ENCODE peak calls at places on chromosomes 5 and 9, in four cellular contexts. T is H1, D is upper lobe of left lung, X is SK-N-SH. K is an unnamed sample. For H3K4me1, the result is how much of the 10 kb centered on the place peaks cover.

GRCh38 chr9:13450723-13451122 is 171.2 kb upstream of the MPDZ start:
- DNase-seq in X (no peak), D (no peak), T (no peak), K (no peak)

GRCh38 chr5:145960848-145961600 is 24.6 kb downstream of the SH3RF2 start:
- DNase-seq in T (no peak), X (no peak), D (no peak), K (no peak)

GRCh38 chr5:124583469-124584350 is 162.7 kb downstream of the ZNF608 start:
- DNase-seq in X (no peak), T (no peak), D (no peak), K (no peak)

GRCh38 chr5:86968311-86968753 is 299.4 kb upstream of the RASA1 start:
- DNase-seq in D (no peak), T (no peak), X (peak), K (no peak)

GRCh38 chr9:10242255-10242654 is 370.5 kb downstream of the PTPRD start:
- DNase-seq in T (no peak), X (no peak), D (no peak), K (no peak)

GRCh38 chr9:22682536-22683392 is 236.1 kb downstream of the DMRTA1 start:
- DNase-seq in T (no peak), X (no peak), D (no peak), K (no peak)

GRCh38 chr9:21919377-21920362 is 74.5 kb downstream of the CDKN2A start:
- DNase-seq in X (peak), D (no peak), T (no peak), K (no peak)

GRCh38 chr9:14752271-14752670 is 29.7 kb upstream of the CER1 start:
- DNase-seq in T (no peak), X (no peak), D (no peak), K (no peak)

GRCh38 chr9:34253460-34253837 is 74.6 kb downstream of the UBAP1 start:
- DNase-seq in X (no peak), T (no peak), D (no peak), K (no peak)

GRCh38 chr5:177473461-177473991 is at the start of gene DBN1:
- DNase-seq in D (peak), X (peak), T (peak), K (no peak)

GRCh38 chr5:134371834-134372340 is 518 bp downstream of the UBE2B start:
- DNase-seq in T (peak), D (peak), X (peak), K (peak)

GRCh38 chr9:81969971-81970370 is 18.6 kb upstream of the SPATA31D1 start:
- DNase-seq in T (no peak), X (no peak), D (no peak), K (no peak)

GRCh38 chr5:120465281-120465961 is 1.3 kb downstream of the PRR16 start:
- DNase-seq in X (peak), T (peak), D (peak), K (peak)

GRCh38 chr9:135909371-135909770 is 2.0 kb upstream of the CAMSAP1 start:
- DNase-seq in D (no peak), X (no peak), T (no peak), K (no peak)

GRCh38 chr9:127873223-127873691 is 4.2 kb downstream of the AK1 start:
- DNase-seq in T (peak), X (peak), D (peak), K (peak)

GRCh38 chr9:9921771-9922170 is 691.0 kb downstream of the PTPRD start:
- DNase-seq in X (no peak), D (no peak), T (no peak), K (no peak)

GRCh38 chr5:149378241-149378805 is 769 bp downstream of the IL17B start:
- DNase-seq in D (no peak), T (no peak), X (no peak), K (no peak)

GRCh38 chr5:26245327-26245726 is 793.1 kb downstream of the CDH9 start:
- DNase-seq in T (no peak), X (no peak), D (no peak), K (no peak)

GRCh38 chr9:109568568-109569210 is 70.6 kb upstream of the PTPN3 start:
- DNase-seq in X (no peak), D (no peak), T (no peak), K (no peak)

GRCh38 chr9:112097712-112098688 is 77.1 kb downstream of the SUSD1 start:
- DNase-seq in X (peak), T (peak), D (no peak), K (no peak)

GRCh38 chr9:120412425-120412951 is 167.5 kb downstream of the CDK5RAP2 start:
- DNase-seq in D (no peak), T (peak), X (no peak), K (no peak)

GRCh38 chr9:2336055-2336454 is 285.5 kb upstream of the VLDLR start:
- DNase-seq in X (no peak), D (no peak), T (no peak), K (no peak)

GRCh38 chr5:113187879-113188278 is 211.3 kb downstream of the DCP2 start:
- DNase-seq in D (no peak), X (no peak), T (no peak), K (no peak)

GRCh38 chr9:122031806-122032205 is 61.3 kb downstream of the TTLL11 start:
- DNase-seq in D (no peak), T (no peak), X (no peak), K (no peak)

DNA sequence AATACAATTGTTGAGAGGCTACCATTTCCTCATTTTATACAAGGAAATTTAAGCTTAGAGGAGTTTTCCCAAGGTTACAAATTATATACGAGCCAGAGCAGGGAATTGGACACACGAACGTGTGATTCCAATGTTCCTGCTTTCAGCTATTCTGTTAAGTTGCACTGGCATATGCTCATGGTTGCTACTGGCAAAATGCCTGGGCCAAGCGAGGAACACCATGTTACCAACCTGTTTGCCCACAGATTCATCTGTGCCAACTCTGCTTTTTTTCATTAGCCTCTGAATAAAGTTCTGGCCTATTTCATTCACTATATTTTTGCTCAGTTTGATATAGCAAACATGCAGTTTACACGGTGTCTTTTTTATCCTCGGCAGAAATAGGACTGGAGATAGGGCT is 5.1 kb upstream of the C5orf46 start:
- DNase-seq in D (no peak), T (no peak), X (no peak), K (no peak)
- TF ChIP-seq EP300 in D (no peak), T (no peak), X (no peak), K (no peak)

GRCh38 chr5:179820127-179820482 is 600 bp upstream of the SQSTM1 start:
- DNase-seq in X (no peak), T (peak), D (no peak), K (no peak)

GRCh38 chr5:179818746-179819295 is 1.9 kb upstream of the SQSTM1 start:
- DNase-seq in X (peak), T (peak), D (peak), K (peak)

GRCh38 chr5:179821298-179822058 is 773 bp downstream of the SQSTM1 start:
- DNase-seq in D (peak), X (peak), T (peak), K (peak)

GRCh38 chr5:179820483-179821297 is at the start of gene SQSTM1:
- DNase-seq in X (peak), T (peak), D (peak), K (peak)

GRCh38 chr5:179819296-179820126 is 1.2 kb upstream of the SQSTM1 start:
- DNase-seq in T (peak), X (peak), D (peak), K (no peak)
- H3K4me1 ChIP-seq in T (under half), X (under half), D (half or more), K (half or more)

GRCh38 chr9:133066181-133066983 is 4.6 kb downstream of the CEL start:
- DNase-seq in T (no peak), D (peak), X (peak), K (no peak)

GRCh38 chr9:133063500-133064231 is 1.9 kb downstream of the CEL start:
- DNase-seq in T (no peak), X (peak), D (no peak), K (no peak)

GRCh38 chr9:133065070-133065388 is 3.2 kb downstream of the CEL start:
- DNase-seq in X (no peak), T (no peak), D (no peak), K (no peak)

GRCh38 chr9:133063159-133063499 is 1.3 kb downstream of the CEL start:
- DNase-seq in X (no peak), T (no peak), D (peak), K (no peak)

GRCh38 chr9:133064241-133065069 is 2.7 kb downstream of the CEL start:
- DNase-seq in D (peak), X (no peak), T (no peak), K (no peak)
- TF ChIP-seq POLR2AphosphoS5 in D (no peak), X (no peak), T (no peak), K (no peak)

GRCh38 chr5:143183989-143184388 is 219.5 kb downstream of the NR3C1 start:
- DNase-seq in T (no peak), X (no peak), D (no peak), K (no peak)

GRCh38 chr5:143180751-143181150 is 222.7 kb downstream of the NR3C1 start:
- DNase-seq in D (no peak), T (no peak), X (no peak), K (no peak)

GRCh38 chr5:143181173-143181572 is 222.3 kb downstream of the NR3C1 start:
- DNase-seq in T (no peak), D (no peak), X (no peak), K (no peak)

GRCh38 chr5:143182106-143182505 is 221.4 kb downstream of the NR3C1 start:
- DNase-seq in X (no peak), D (no peak), T (no peak), K (no peak)

GRCh38 chr5:143182901-143183820 is 220.3 kb downstream of the NR3C1 start:
- DNase-seq in X (no peak), D (no peak), T (no peak), K (no peak)
- TF ChIP-seq EP300 in X (no peak), D (no peak), T (no peak), K (no peak)

DNA sequence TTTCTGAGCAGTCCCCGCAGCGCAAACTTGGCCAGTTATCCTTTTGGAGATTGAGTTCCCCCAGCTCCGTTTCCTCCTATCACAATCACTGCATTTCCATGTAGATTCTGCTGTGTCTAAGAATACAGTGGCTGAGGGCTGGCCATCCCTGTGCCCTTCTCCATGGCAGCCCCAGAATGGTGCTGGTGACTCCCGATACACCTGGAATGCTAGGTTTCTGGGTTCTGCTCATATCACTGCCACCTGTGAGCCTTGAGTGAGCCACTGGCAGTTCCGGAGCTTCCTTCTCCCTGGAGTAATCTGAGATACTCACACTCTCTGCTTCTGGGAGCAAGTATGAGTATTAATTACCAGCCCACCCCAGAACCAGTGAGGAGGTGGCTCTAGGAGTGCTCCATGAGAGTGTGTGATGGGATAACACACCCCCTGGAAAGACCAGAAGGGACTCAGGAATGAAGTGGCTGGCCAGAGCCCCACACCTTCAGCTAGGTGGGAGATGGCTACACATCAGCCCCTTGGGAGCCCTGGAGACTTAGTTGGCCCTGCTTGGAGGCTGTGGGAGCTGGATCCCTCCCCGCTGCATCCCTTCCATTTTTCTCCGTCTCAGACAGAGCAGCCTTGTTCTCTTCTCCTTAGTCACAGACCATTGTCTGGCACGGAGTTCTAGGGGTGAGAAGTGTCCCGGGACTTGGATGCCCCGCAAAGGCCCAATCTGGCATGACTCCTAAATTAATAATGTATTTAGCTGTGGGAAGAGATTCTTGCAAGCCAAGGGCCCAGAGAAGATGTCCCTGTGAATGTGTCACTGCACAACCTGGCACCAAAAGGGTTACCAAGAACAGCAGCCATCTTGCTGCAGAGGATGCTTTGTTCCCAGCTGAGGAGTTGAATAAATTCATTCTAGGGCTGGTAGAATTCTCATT is 4.9 kb downstream of the PCDHGC5 start:
- DNase-seq in D (no peak), T (no peak), X (no peak), K (no peak)
- H3K4me1 ChIP-seq in D (under half), T (under half), X (under half), K (under half)

GRCh38 chr5:27402828-27403227 is 364.4 kb upstream of the CDH9 start:
- DNase-seq in X (no peak), D (no peak), T (no peak), K (no peak)

GRCh38 chr5:27396998-27397397 is 358.6 kb upstream of the CDH9 start:
- DNase-seq in X (no peak), T (no peak), D (no peak), K (no peak)
- TF ChIP-seq POLR2AphosphoS5 in X (no peak), T (no peak), D (no peak), K (no peak)

DNA sequence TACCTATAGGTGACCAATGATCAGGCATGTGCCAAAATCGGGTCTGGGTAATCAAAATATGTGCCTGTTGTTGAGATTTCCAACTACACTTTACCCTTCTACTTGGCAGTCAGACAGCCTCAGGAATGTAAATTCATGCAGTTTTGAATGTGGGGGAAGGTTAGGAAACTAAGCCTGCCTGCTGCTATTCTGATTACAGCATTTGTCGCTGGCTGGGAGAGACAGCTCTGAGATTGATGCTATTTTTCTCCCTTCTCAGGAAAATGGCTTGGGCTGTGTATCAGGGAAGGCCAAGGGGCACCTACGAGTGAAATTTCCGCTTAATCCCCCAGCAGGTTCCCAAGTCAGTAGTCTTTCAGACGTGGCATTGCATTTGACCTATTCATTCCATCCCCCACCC is 3.6 kb upstream of the RGS7BP start:
- DNase-seq in T (no peak), D (no peak), X (no peak), K (no peak)
- TF ChIP-seq EP300 in T (no peak), D (no peak), X (no peak), K (no peak)

GRCh38 chr9:28032178-28032532 is 458.9 kb upstream of the C9orf72 start:
- DNase-seq in T (no peak), D (no peak), X (peak), K (no peak)

DNA sequence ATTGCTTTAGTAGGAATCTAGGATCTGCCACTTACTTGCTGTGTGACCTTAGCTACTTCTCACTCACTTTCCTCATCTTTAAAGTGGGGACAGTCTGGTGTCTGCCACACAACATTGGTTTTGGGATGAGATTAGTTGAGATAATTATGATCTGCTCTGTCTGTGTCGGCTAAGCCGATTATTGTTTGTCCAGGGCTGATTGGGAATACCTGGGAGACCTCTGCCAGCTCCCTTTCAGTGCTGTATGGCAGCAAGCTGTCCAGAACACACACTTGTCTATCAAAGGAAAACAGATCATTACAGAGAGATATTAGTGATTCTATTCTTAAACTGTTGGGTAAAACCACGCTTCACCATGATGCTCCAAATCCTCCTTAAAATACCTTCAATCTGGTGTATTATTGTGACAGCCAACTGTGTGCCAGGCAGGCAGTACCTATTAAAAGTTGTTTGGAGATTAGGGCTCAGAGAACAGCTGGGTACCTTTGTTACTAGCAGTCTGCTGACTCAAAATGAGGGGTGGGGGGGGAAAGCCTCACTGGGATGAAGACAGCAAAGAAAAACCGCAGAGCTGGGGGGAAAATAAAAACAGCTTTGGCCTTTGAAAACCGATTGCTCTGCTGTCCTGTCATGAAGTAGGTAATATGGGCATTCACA is 458.4 kb upstream of the C9orf72 start:
- DNase-seq in X (no peak), D (no peak), T (no peak), K (no peak)
- H3K4me1 ChIP-seq in X (under half), D (under half), T (under half), K (under half)

K was measured in suprapubic skin.